ENCODE peak calls at places on chromosome 14, in six cellular contexts. Y is tibial nerve; B is ascending aorta; A is hepatocyte; E is CD8-positive, alpha-beta T cell; I is cardiac muscle cell. J is an unnamed sample. For H3K9me3, the result is how much of the 10 kb centered on the place peaks cover.

GRCh38 chr14:54735424-54735823 is 167.2 kb downstream of the GCH1 start:
- DNase-seq in Y (no peak), B (no peak), A (no peak), E (no peak), I (no peak), J (no peak)

GRCh38 chr14:21894003-21894897 is 220.6 kb upstream of the OR4E1 start:
- DNase-seq in Y (no peak), B (no peak), A (peak), E (no peak), I (peak), J (peak)

GRCh38 chr14:74983343-74983742 is 19.4 kb upstream of the EIF2B2 start:
- DNase-seq in Y (no peak), B (no peak), A (no peak), E (no peak), I (no peak), J (no peak)

GRCh38 chr14:70882771-70883492 is 24.3 kb upstream of the PCNX1 start:
- DNase-seq in Y (no peak), B (no peak), A (no peak), E (no peak), I (no peak), J (no peak)

GRCh38 chr14:57533214-57533613 is 39.6 kb upstream of the CCDC198 start:
- DNase-seq in Y (peak), B (no peak), A (peak), E (no peak), I (no peak), J (peak)

GRCh38 chr14:32200368-32201195 is 1.3 kb upstream of the RNU6-7 start:
- DNase-seq in Y (no peak), B (no peak), A (no peak), E (no peak), I (no peak), J (no peak)

GRCh38 chr14:96122496-96122895 is 82.1 kb upstream of the BDKRB2 start:
- DNase-seq in Y (peak), B (no peak), A (no peak), E (no peak), I (no peak), J (no peak)

GRCh38 chr14:94001501-94002396 is 4.6 kb downstream of the CCDC197 start:
- DNase-seq in Y (peak), B (no peak), A (peak), E (peak), I (peak), J (peak)

GRCh38 chr14:63770187-63770807 is 42.4 kb upstream of the SGPP1 start:
- DNase-seq in Y (peak), B (no peak), A (peak), E (peak), I (no peak), J (peak)

GRCh38 chr14:55438066-55438683 is 2.2 kb downstream of the TBPL2 start:
- DNase-seq in Y (peak), B (no peak), A (peak), E (no peak), I (peak), J (peak)

GRCh38 chr14:99724939-99725773 is 41.1 kb downstream of the CYP46A1 start:
- DNase-seq in Y (no peak), B (no peak), A (no peak), E (no peak), I (no peak), J (no peak)

GRCh38 chr14:38646391-38646790 is 390.5 kb upstream of the CLEC14A start:
- DNase-seq in Y (no peak), B (no peak), A (no peak), E (no peak), I (no peak), J (no peak)

GRCh38 chr14:68047910-68048309 is 228.3 kb downstream of the RAD51B start:
- DNase-seq in Y (no peak), B (no peak), A (no peak), E (no peak), I (no peak), J (no peak)

GRCh38 chr14:29421156-29421728 is 506.4 kb downstream of the PRKD1 start:
- DNase-seq in Y (no peak), B (no peak), A (no peak), E (no peak), I (no peak), J (no peak)
- H3K9me3 ChIP-seq in Y (under half), B (under half), A (under half), E (under half), I (under half), J (under half)

GRCh38 chr14:65486856-65487255 is 74.3 kb downstream of the FUT8 start:
- DNase-seq in Y (no peak), B (no peak), A (no peak), E (no peak), I (no peak), J (no peak)
- TF ChIP-seq CTCF in Y (no peak), B (no peak), A (no peak), E (no peak), I (no peak), J (peak)

GRCh38 chr14:50471838-50472465 is 60.4 kb downstream of the MAP4K5 start:
- DNase-seq in Y (no peak), B (no peak), A (no peak), E (no peak), I (no peak), J (no peak)

GRCh38 chr14:50475460-50475859 is 56.9 kb downstream of the MAP4K5 start:
- DNase-seq in Y (no peak), B (no peak), A (peak), E (no peak), I (no peak), J (no peak)

DNA sequence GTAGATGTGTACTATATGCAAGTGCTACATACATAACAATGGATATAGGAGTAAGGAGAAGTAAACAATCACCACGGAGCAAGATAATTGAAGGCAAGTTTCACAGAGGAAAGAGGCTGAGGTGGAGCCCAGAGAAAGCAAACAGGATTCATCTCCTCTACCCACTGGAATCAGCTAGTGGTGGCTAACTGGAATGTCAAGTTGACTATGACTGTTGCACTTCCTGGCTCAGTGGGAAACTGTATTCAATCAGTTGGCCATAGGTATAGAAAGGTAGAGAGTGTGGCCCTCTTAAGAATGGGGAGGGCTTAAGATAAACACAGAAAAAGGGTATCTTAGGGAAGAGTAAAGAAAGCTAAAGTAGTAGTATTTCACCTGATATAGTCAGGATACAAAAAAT is 62.4 kb downstream of the MAP4K5 start:
- DNase-seq in Y (no peak), B (no peak), A (no peak), E (no peak), I (no peak), J (no peak)
- H3K9me3 ChIP-seq in Y (under half), B (under half), A (under half), E (under half), I (under half), J (under half)

GRCh38 chr14:52678591-52678990 is 16.8 kb downstream of the ERO1A start:
- DNase-seq in Y (no peak), B (no peak), A (no peak), E (no peak), I (no peak), J (no peak)
- TF ChIP-seq CTCF in Y (no peak), B (no peak), A (peak), E (peak), I (no peak), J (peak)

GRCh38 chr14:100807496-100807895 is 18.4 kb upstream of the MEG3 start:
- DNase-seq in Y (no peak), B (no peak), A (no peak), E (no peak), I (no peak), J (no peak)
- H3K9me3 ChIP-seq in Y (half or more), B (under half), A (under half), E (under half), I (under half), J (half or more)

GRCh38 chr14:23299986-23300686 is 2.5 kb downstream of the PPP1R3E start:
- DNase-seq in Y (no peak), B (no peak), A (no peak), E (no peak), I (no peak), J (no peak)
- TF ChIP-seq CTCF in Y (no peak), B (no peak), A (no peak), E (no peak), I (no peak), J (no peak)

GRCh38 chr14:105838591-105839424 is 312.4 kb downstream of the TMEM121 start:
- DNase-seq in Y (no peak), B (no peak), A (no peak), E (no peak), I (no peak), J (no peak)

GRCh38 chr14:105838107-105838506 is 311.7 kb downstream of the TMEM121 start:
- DNase-seq in Y (no peak), B (no peak), A (no peak), E (no peak), I (no peak), J (no peak)

GRCh38 chr14:105840266-105841021 is 314.1 kb downstream of the TMEM121 start:
- DNase-seq in Y (no peak), B (no peak), A (no peak), E (no peak), I (no peak), J (peak)

GRCh38 chr14:105841022-105842009 is 314.9 kb downstream of the TMEM121 start:
- DNase-seq in Y (no peak), B (no peak), A (no peak), E (no peak), I (no peak), J (peak)

GRCh38 chr14:105839425-105840265 is 313.3 kb downstream of the TMEM121 start:
- DNase-seq in Y (no peak), B (no peak), A (no peak), E (no peak), I (no peak), J (no peak)
- H3K9me3 ChIP-seq in Y (under half), B (under half), A (under half), E (under half), I (under half), J (half or more)

GRCh38 chr14:36997843-36998242 is 174.6 kb downstream of the SLC25A21 start:
- DNase-seq in Y (no peak), B (no peak), A (no peak), E (no peak), I (no peak), J (no peak)
- TF ChIP-seq CTCF in Y (no peak), B (no peak), A (no peak), E (no peak), I (no peak), J (no peak)

GRCh38 chr14:105905456-105905855 is 379.1 kb downstream of the TMEM121 start:
- DNase-seq in Y (no peak), B (no peak), A (no peak), E (no peak), I (no peak), J (no peak)

GRCh38 chr14:105909046-105909827 is 382.9 kb downstream of the TMEM121 start:
- DNase-seq in Y (no peak), B (no peak), A (no peak), E (no peak), I (no peak), J (no peak)

GRCh38 chr14:105908006-105908405 is 381.6 kb downstream of the TMEM121 start:
- DNase-seq in Y (no peak), B (no peak), A (no peak), E (no peak), I (no peak), J (no peak)

GRCh38 chr14:105908481-105908911 is 382.1 kb downstream of the TMEM121 start:
- DNase-seq in Y (no peak), B (no peak), A (no peak), E (no peak), I (no peak), J (no peak)

GRCh38 chr14:105907276-105907675 is 380.9 kb downstream of the TMEM121 start:
- DNase-seq in Y (no peak), B (no peak), A (no peak), E (no peak), I (no peak), J (no peak)
- H3K9me3 ChIP-seq in Y (half or more), B (under half), A (under half), E (under half), I (under half), J (under half)